ENCODE peak calls at places on chromosomes 16 and 17, in five cellular contexts. B, S, R, E and J are unnamed samples. For H3K36me3, the result is how much of the 10 kb centered on the place peaks cover.

GRCh38 chr16:80570106-80570478 is 29.3 kb downstream of the DYNLRB2 start:
- DNase-seq in E (no peak), R (no peak), B (no peak), S (no peak), J (no peak)

GRCh38 chr17:19755392-19755791 is 7.3 kb upstream of the ALDH3A1 start:
- DNase-seq in R (no peak), E (no peak), B (no peak), S (no peak), J (no peak)

GRCh38 chr17:7083592-7083991 is 3.5 kb upstream of the CLEC10A start:
- DNase-seq in B (no peak), E (no peak), S (no peak), R (no peak), J (no peak)

GRCh38 chr17:2871720-2872119 is 75.5 kb downstream of the RAP1GAP2 start:
- DNase-seq in E (no peak), R (no peak), S (no peak), B (no peak), J (no peak)

GRCh38 chr16:58205276-58206036 is 7.5 kb upstream of the CSNK2A2 start:
- DNase-seq in R (peak), E (no peak), S (no peak), B (no peak), J (no peak)

GRCh38 chr17:7959503-7960253 is 27.7 kb downstream of the CNTROB start:
- DNase-seq in E (no peak), B (no peak), R (no peak), S (no peak), J (no peak)

GRCh38 chr17:27290916-27291598 is 2.9 kb upstream of the WSB1 start:
- DNase-seq in E (no peak), S (no peak), R (no peak), B (no peak), J (no peak)

GRCh38 chr16:65098916-65099315 is 22.9 kb downstream of the CDH11 start:
- DNase-seq in R (no peak), S (no peak), E (no peak), B (no peak), J (no peak)

GRCh38 chr16:83727751-83728352 is 79.9 kb upstream of the HSBP1 start:
- DNase-seq in E (no peak), B (no peak), S (no peak), R (peak), J (no peak)

GRCh38 chr16:86664518-86665318 is 86.4 kb downstream of the FOXL1 start:
- DNase-seq in B (no peak), S (no peak), R (no peak), E (no peak), J (peak)

GRCh38 chr16:55073830-55074229 is 143.2 kb downstream of the IRX5 start:
- DNase-seq in E (no peak), B (no peak), R (no peak), S (no peak), J (no peak)

GRCh38 chr16:80300876-80301275 is 239.9 kb upstream of the DYNLRB2 start:
- DNase-seq in R (no peak), S (no peak), B (no peak), E (no peak), J (no peak)

GRCh38 chr16:55277536-55277935 is 46.5 kb upstream of the IRX6 start:
- DNase-seq in E (no peak), R (no peak), S (no peak), B (no peak), J (no peak)

GRCh38 chr16:12553191-12553590 is 250.5 kb downstream of the CPPED1 start:
- DNase-seq in S (no peak), R (no peak), E (no peak), B (no peak), J (no peak)

GRCh38 chr17:36755586-36755985 is 154.2 kb downstream of the MRM1 start:
- DNase-seq in S (peak), E (no peak), R (peak), B (peak), J (no peak)

GRCh38 chr17:43003542-43004172 is 2.9 kb upstream of the IFI35 start:
- DNase-seq in E (no peak), S (no peak), R (peak), B (peak), J (no peak)

GRCh38 chr17:61593404-61593803 is 2.4 kb upstream of the NACA2 start:
- DNase-seq in B (no peak), S (no peak), E (no peak), R (no peak), J (no peak)

GRCh38 chr17:56810286-56810781 is 23.4 kb downstream of the C17orf67 start:
- DNase-seq in B (no peak), S (no peak), R (no peak), E (peak), J (no peak)

GRCh38 chr17:81511800-81512559 is 619 bp downstream of the ACTG1 start:
- DNase-seq in R (no peak), S (peak), E (no peak), B (peak), J (peak)

GRCh38 chr17:40442392-40443195 is 656 bp upstream of the IGFBP4 start:
- DNase-seq in B (no peak), R (peak), E (no peak), S (no peak), J (peak)
- H3K4me3 ChIP-seq in B (no peak), R (peak), E (peak), S (no peak), J (peak)

DNA sequence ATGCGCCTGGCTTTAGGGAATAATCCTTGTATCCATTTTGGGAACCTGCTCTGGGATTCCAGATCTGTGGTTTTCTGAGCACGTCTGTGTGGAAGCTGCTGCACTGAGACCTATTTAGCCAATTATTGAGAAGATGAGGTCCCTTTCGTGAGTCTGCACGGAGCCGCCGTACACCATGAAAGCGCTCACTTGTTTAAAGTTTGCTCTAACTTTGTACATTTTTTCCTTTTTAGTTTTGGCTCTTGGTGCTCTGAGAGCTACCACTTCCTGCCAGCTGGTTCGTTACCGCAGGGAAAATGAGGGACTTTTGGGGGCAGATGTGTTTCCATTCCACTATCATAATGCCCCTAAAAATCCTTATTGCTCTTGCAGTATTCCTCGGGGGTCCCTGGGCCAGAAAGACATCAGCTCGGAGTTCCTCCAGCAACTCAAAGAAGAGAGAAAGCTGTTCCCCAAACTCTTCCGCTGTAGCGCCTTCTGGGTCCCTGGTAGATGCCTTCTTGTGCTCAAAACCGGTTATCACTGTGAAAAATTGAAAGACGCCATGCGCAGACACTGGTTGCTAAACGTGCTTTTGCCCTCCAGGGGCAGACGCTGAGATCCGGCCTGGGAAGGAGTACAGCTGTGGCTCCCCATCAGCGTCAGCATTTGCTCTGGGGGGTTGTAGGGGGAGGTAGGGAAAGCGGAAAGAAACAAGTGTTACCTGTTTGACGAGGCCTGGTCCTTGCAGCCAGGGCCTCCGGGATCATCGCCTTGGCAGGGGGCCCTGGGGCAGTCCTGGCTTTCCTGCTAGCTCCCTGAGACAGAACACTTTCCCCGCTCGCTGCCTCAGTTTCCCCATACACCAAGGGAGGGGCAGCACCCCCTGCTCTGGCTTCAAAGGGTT is 238.1 kb downstream of the MRTFB start:
- DNase-seq in E (no peak), S (no peak), B (peak), R (peak), J (no peak)
- H3K27ac ChIP-seq in E (no peak), S (no peak), B (peak), R (peak), J (peak)

GRCh38 chr16:84989791-84990620 is 21.3 kb downstream of the ZDHHC7 start:
- DNase-seq in S (no peak), B (no peak), R (no peak), E (no peak), J (no peak)
- H3K36me3 ChIP-seq in S (half or more), B (under half), R (under half), E (half or more), J (half or more)

DNA sequence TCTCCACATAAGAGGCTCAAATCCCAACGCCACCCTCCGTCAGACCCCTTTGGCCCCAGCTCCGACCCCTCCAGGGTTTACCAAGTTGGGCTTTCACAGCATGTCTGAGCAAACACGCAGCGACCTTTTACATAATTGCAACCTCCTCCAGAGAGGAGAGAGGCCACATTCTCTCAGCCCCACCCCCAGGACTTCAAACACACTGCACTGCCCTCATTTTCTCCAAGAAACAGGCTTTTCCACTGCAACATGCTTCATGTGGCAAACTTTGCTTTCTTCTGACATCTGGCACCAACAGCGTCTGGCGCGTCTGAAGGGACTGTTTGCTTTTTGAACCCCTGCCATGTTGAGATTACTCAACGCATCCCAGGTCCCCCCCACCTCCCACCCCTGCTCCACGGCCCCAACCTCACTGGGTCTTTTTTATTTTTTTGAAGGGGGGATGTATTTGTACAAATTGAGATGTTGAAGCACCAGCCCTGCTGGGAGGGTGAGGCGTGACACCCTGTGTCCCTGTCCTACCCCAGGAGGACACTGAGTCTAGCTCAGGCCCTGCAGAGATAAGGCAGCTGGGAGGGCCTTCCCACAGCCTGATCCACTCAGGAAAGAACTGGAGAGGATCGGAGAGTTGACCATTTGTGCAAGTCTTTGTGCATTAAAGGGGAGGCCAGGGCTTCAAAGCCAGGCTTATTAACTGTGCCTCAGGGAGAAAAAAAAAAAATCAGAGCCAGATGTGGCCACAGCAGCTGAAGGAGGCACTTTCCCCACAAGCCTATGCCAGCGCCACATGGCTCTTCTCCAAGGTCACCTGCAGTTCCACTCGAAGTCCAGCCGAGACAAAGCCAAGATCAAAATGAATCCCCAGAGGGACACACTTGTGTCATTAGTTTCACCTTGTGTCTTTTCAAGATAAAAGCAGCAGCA is 29.7 kb downstream of the AXIN2 start:
- DNase-seq in E (peak), B (no peak), R (peak), S (no peak), J (peak)
- H3K4me3 ChIP-seq in E (no peak), B (no peak), R (no peak), S (no peak), J (no peak)

DNA sequence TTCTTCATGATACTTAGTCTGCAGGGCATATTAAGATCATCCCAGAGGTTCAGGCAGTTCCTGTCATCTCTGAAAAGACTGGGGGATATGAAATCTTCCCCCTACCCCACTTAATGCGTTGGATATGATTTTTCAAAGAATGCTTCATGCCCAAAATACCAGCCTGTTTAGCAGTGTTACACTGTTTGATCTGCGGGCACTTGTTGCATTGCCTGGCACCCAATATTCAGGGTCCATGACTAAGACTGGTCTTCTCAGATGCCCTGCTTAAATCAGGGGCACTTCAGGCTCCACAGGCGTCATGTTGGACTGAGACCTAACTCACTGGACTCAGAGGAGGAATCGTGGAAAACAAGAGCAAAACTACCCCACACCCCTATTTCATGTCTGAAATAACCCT is 6.4 kb upstream of the RASL10B start:
- DNase-seq in B (no peak), E (no peak), R (no peak), S (no peak), J (no peak)
- H3K27ac ChIP-seq in B (no peak), E (no peak), R (peak), S (no peak), J (no peak)

GRCh38 chr16:87845213-87845612 is 24.1 kb downstream of the SLC7A5 start:
- DNase-seq in R (no peak), B (no peak), E (no peak), S (no peak), J (no peak)

GRCh38 chr16:87844374-87844733 is 25.0 kb downstream of the SLC7A5 start:
- DNase-seq in R (peak), B (no peak), S (no peak), E (no peak), J (no peak)

GRCh38 chr16:87844809-87845208 is 24.5 kb downstream of the SLC7A5 start:
- DNase-seq in R (no peak), B (no peak), S (no peak), E (no peak), J (no peak)

GRCh38 chr16:87842209-87842869 is 27.0 kb downstream of the SLC7A5 start:
- DNase-seq in R (no peak), S (no peak), E (no peak), B (no peak), J (no peak)

DNA sequence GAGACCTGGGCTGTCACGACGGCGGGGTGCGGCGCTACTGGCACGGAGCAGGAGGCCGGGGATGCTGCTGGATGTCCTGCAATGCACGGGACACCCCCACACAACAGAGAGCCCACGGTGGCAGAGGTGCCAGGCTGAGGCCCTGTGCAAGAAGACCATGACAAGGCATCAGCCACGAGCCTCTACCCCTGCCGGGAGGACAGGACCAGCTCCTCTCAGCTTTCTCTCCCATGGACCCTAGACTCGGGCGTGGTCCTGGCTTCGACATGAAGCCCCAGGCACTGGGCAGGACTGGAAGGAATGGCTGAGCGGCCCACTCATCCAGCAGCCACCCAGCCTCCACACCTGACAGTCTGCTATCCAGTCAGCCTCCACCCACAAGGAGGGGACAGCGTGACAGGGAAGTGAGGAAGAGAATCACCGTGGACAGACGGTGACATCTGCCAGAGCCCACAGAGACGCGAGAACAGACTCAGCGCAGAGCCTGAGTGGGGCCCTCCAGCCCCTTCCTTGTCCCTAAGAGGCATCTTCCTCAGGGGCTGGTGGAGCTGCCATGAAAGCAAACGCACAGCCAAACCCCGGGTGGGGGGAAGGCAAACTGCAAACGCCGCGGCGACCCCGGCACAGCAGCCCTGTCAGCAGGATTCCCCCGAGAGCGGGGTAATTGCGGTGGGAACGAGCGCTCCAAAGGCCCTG is 25.5 kb downstream of the SLC7A5 start:
- DNase-seq in E (no peak), B (no peak), S (no peak), R (no peak), J (no peak)
- H3K36me3 ChIP-seq in E (under half), B (half or more), S (under half), R (under half), J (under half)

GRCh38 chr17:17834974-17835373 is 1.8 kb downstream of the SREBF1 start:
- DNase-seq in E (no peak), S (no peak), B (no peak), R (no peak), J (no peak)
- H3K4me3 ChIP-seq in E (peak), S (no peak), B (peak), R (peak), J (no peak)

DNA sequence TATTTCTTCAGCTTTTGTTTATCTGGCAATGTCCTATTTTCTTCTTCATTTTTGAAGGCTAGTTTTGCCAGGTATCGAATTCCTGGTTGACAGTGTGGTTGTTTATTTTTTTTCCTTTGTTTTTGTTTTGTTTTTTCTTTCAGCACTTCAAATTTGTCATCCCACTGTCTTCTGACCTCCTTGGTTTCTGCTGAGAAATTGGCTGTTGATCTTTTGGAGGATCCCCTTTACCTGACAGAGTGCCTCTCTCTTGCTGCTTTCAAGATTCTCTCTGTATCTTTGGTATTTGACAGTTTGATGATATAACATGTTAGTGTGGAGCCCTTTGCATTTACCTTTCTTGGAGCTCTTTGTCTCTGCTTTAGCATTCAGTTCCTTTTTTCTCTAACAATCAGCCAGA is 9.6 kb upstream of the ATF7IP2 start:
- DNase-seq in R (no peak), B (no peak), S (no peak), E (no peak), J (no peak)
- H3K27ac ChIP-seq in R (no peak), B (no peak), S (no peak), E (no peak), J (no peak)